ENCODE peak calls at places on chromosomes 11 and 22, in ten cellular contexts. P, M, Z, K, Q, W, I, T, F and U are unnamed samples.
A peak's percentile ranks its signal among the peaks of the same experiment; 100 is the strongest.

GRCh38 chr11:75896843-75897419 is 81.9 kb downstream of the UVRAG start:
- DNase-seq in Z (peak; percentile 63), K (no peak), F (no peak), M (peak; percentile 7), W (peak; percentile 75), P (peak; percentile 23), T (peak; percentile 52), Q (peak; percentile 75), I (no peak), U (no peak)

GRCh38 chr11:75603791-75604736 is 42.0 kb downstream of the SERPINH1 start:
- DNase-seq in Q (peak; percentile 90), T (no peak), F (no peak), I (no peak), M (peak; percentile 74), Z (peak; percentile 92), K (no peak), W (peak; percentile 97), P (peak; percentile 86), U (no peak)

GRCh38 chr11:94800394-94800793 is 32.2 kb downstream of the AMOTL1 start:
- DNase-seq in I (no peak), T (no peak), W (peak; percentile 76), Z (no peak), P (peak; percentile 61), M (no peak), F (no peak), Q (no peak), K (no peak), U (no peak)

GRCh38 chr11:113014731-113015455 is 53.7 kb downstream of the NCAM1 start:
- DNase-seq in P (no peak), W (no peak), Z (no peak), F (peak; percentile 79), K (no peak), M (no peak), I (no peak), T (peak; percentile 40), Q (no peak), U (no peak)

GRCh38 chr11:118662401-118663271 is 16.8 kb downstream of the TREH start:
- DNase-seq in K (no peak), T (no peak), F (no peak), Z (no peak), Q (no peak), W (no peak), I (no peak), M (no peak), P (no peak), U (no peak)

GRCh38 chr11:67371199-67371548 is 2.2 kb downstream of the CLCF1 start:
- DNase-seq in T (no peak), Z (no peak), Q (no peak), F (no peak), I (no peak), P (no peak), M (no peak), W (no peak), K (no peak), U (no peak)

GRCh38 chr22:39728236-39728860 is 157.8 kb downstream of the CACNA1I start:
- DNase-seq in I (no peak), Z (no peak), T (no peak), M (no peak), K (no peak), Q (no peak), P (no peak), F (no peak), W (no peak), U (no peak)

GRCh38 chr11:83610996-83611395 is 324.8 kb upstream of the CCDC90B start:
- DNase-seq in I (no peak), Z (no peak), Q (no peak), T (no peak), P (no peak), M (no peak), K (no peak), W (no peak), F (no peak), U (no peak)

GRCh38 chr22:41898645-41899044 is 16.2 kb downstream of the SHISA8 start:
- DNase-seq in T (no peak), Z (no peak), M (no peak), W (no peak), K (no peak), P (no peak), I (no peak), F (no peak), Q (no peak), U (no peak)

GRCh38 chr11:18253778-18254338 is 5.4 kb upstream of the SAA2 start:
- DNase-seq in W (no peak), P (no peak), M (no peak), F (no peak), Z (no peak), K (no peak), I (no peak), T (no peak), Q (no peak), U (no peak)

GRCh38 chr11:33475999-33476398 is 218.8 kb downstream of the HIPK3 start:
- DNase-seq in F (no peak), I (no peak), K (no peak), P (no peak), W (peak; percentile 90), M (peak; percentile 13), Q (peak; percentile 79), T (peak; percentile 59), Z (peak; percentile 72), U (no peak)

GRCh38 chr22:35971418-35972119 is 57.1 kb downstream of the RBFOX2 start:
- DNase-seq in Q (peak; percentile 96), W (peak; percentile 98), I (peak; percentile 33), K (no peak), F (no peak), P (peak; percentile 92), M (peak; percentile 80), T (peak; percentile 37), Z (peak; percentile 61), U (no peak)

GRCh38 chr11:2698386-2699184 is 1.2 kb downstream of the KCNQ1OT1 start:
- DNase-seq in P (no peak), Q (no peak), T (no peak), M (no peak), F (no peak), W (peak; percentile 22), I (no peak), Z (no peak), K (peak; percentile 9), U (no peak)
- TF ChIP-seq CTCF in P (no peak), Q (no peak), T (peak; percentile 3), M (no peak), F (no peak), W (peak; percentile 5), I (no peak), Z (no peak), K (no peak), U (no peak)

DNA sequence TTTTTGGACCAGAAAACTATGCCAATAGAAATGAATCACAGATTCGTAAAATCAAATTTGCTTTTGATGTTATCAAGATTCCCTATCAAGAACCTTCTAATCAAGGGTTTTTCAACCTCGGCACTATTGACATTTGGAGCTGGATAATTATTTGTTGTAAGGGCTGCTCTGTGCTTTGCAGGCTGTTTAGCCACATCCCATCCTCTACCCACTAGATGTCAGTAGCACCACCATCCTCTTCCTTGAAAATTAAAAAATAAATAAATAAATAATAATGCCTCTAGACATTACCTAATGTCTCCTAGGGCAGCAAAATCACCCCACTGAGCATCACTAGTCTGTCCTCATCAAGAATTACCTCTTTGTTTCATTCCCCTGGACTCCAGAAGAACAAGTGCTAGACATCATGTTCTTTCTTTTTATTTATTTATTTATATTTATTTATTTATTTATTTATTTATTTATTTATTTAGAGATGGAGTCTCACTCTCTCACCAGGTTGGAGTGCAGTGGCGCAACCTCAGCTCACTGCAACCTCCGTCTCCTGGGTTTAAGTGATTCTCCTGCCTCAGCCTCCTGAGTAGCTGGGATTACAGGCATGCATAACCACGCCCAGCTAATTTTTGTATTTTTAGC is 744.7 kb downstream of the KCNA4 start:
- DNase-seq in F (no peak), Z (peak; percentile 59), Q (peak; percentile 67), P (no peak), T (no peak), M (no peak), W (peak; percentile 64), K (no peak), I (no peak), U (no peak)
- TF ChIP-seq CTCF in F (no peak), Z (peak; percentile 54), Q (peak; percentile 59), P (peak; percentile 58), T (peak; percentile 67), M (peak; percentile 50), W (peak; percentile 67), K (no peak), I (no peak), U (peak; percentile 25)

DNA sequence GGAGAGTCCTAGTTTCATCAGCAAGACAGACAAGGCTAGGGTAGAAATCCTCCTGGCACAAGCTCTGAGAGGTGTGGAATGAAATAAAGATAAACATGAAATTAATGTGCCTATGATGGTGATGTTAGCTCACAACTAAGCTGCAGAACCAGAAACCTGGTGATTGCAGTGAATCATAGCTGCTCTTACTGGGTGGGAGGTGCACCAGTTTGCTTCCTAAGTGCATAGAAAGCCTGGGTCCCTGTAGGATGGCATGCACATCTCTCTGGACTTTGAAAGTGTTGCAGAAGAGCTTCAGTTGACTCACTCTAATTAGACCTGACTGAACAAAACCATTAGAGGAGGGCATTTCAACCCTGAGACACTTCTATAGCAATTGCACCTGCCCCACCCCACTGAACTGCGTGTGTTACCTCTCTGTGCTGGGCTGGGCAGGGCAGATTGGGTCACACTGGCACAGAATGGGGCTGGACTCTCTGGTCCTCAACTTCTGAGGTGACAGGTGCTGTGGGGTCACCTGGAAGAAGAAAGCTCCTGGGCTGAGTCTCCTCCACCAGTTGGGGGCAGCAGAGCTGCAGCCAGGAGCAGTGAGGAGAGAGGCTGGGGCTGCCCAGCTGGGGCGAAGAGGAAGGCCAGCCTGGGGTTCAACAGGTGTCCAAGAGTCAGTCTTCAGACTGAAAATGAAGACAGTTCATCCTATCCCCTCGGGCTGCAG is 57.9 kb downstream of the GGTLC2 start:
- DNase-seq in I (no peak), Q (no peak), K (peak; percentile 61), P (no peak), M (no peak), Z (no peak), F (no peak), T (no peak), W (no peak), U (no peak)
- TF ChIP-seq CTCF in I (no peak), Q (peak; percentile 42), K (peak; percentile 52), P (no peak), M (peak; percentile 9), Z (peak; percentile 30), F (no peak), T (peak; percentile 44), W (peak; percentile 30), U (no peak)

GRCh38 chr11:109041876-109042275 is 377.0 kb downstream of the DDX10 start:
- DNase-seq in P (no peak), M (no peak), F (no peak), T (no peak), Q (no peak), I (no peak), K (no peak), Z (no peak), W (no peak), U (no peak)

GRCh38 chr11:109039611-109040010 is 374.7 kb downstream of the DDX10 start:
- DNase-seq in I (no peak), P (no peak), T (no peak), M (no peak), F (no peak), Q (no peak), K (no peak), W (peak; percentile 23), Z (peak; percentile 35), U (no peak)

GRCh38 chr11:109043318-109043717 is 378.4 kb downstream of the DDX10 start:
- DNase-seq in I (no peak), F (no peak), P (no peak), W (no peak), Z (no peak), Q (no peak), K (no peak), T (no peak), M (no peak), U (no peak)

GRCh38 chr11:109037856-109038780 is 373.2 kb downstream of the DDX10 start:
- DNase-seq in F (no peak), T (no peak), P (peak; percentile 80), Z (peak; percentile 85), K (no peak), M (no peak), I (peak; percentile 58), Q (peak; percentile 77), W (peak; percentile 97), U (no peak)

GRCh38 chr11:109040303-109040702 is 375.4 kb downstream of the DDX10 start:
- DNase-seq in T (no peak), Z (no peak), K (peak; percentile 41), P (no peak), Q (no peak), W (no peak), I (no peak), F (peak; percentile 24), M (no peak), U (no peak)
- TF ChIP-seq CTCF in T (peak; percentile 11), Z (peak; percentile 1), K (peak; percentile 33), P (no peak), Q (peak; percentile 34), W (no peak), I (no peak), F (peak; percentile 13), M (peak; percentile 19), U (peak; percentile 47)